ENCODE peak calls at places on chromosomes 1 and 21, in seven cellular contexts. T, E, L, W, V, N and S are unnamed samples. For H3K9me3, the result is how much of the 10 kb centered on the place peaks cover.

GRCh38 chr1:116290920-116291465 is 82.1 kb upstream of the ATP1A1 start:
- DNase-seq in T (no peak), E (no peak), L (no peak), W (no peak), V (no peak), N (no peak), S (no peak)

GRCh38 chr1:241447056-241447649 is 72.4 kb downstream of the FH start:
- DNase-seq in T (no peak), E (no peak), L (no peak), W (no peak), V (no peak), N (no peak), S (no peak)

GRCh38 chr1:119373465-119373864 is 4.9 kb downstream of the HAO2 start:
- DNase-seq in T (no peak), E (no peak), L (no peak), W (no peak), V (no peak), N (no peak), S (no peak)

GRCh38 chr1:17630048-17630830 is 90.7 kb downstream of the ARHGEF10L start:
- DNase-seq in T (no peak), E (no peak), L (no peak), W (no peak), V (no peak), N (no peak), S (no peak)

GRCh38 chr1:67802565-67802964 is 30.7 kb downstream of the GNG12 start:
- DNase-seq in T (no peak), E (no peak), L (no peak), W (no peak), V (no peak), N (no peak), S (no peak)

GRCh38 chr1:236027096-236027495 is 37.8 kb downstream of the NID1 start:
- DNase-seq in T (no peak), E (no peak), L (no peak), W (no peak), V (no peak), N (no peak), S (no peak)

GRCh38 chr1:160565568-160565967 is 13.7 kb downstream of the CD84 start:
- DNase-seq in T (no peak), E (no peak), L (no peak), W (no peak), V (no peak), N (no peak), S (no peak)

GRCh38 chr1:85417017-85417416 is 47.9 kb downstream of the DDAH1 start:
- DNase-seq in T (no peak), E (no peak), L (no peak), W (no peak), V (no peak), N (no peak), S (peak)

GRCh38 chr1:11790880-11791715 is 14.7 kb downstream of the MTHFR start:
- DNase-seq in T (peak), E (no peak), L (no peak), W (peak), V (no peak), N (no peak), S (peak)

GRCh38 chr21:34640858-34641257 is 25.9 kb upstream of the RCAN1 start:
- DNase-seq in T (no peak), E (no peak), L (no peak), W (no peak), V (no peak), N (no peak), S (peak)

GRCh38 chr1:28508435-28508754 is 2.6 kb downstream of the RCC1 start:
- DNase-seq in T (no peak), E (no peak), L (no peak), W (no peak), V (no peak), N (no peak), S (no peak)

GRCh38 chr1:64984737-64985136 is 18.4 kb upstream of the JAK1 start:
- DNase-seq in T (no peak), E (no peak), L (no peak), W (no peak), V (no peak), N (no peak), S (no peak)

GRCh38 chr1:53328490-53329182 is 766 bp upstream of the LRP8 start:
- DNase-seq in T (no peak), E (no peak), L (no peak), W (no peak), V (no peak), N (peak), S (no peak)

GRCh38 chr1:202967684-202968281 is 726 bp upstream of the CYB5R1 start:
- DNase-seq in T (peak), E (no peak), L (no peak), W (no peak), V (no peak), N (peak), S (peak)

GRCh38 chr1:31755197-31755611 is 8.9 kb downstream of the ADGRB2 start:
- DNase-seq in T (no peak), E (no peak), L (no peak), W (no peak), V (no peak), N (peak), S (no peak)

GRCh38 chr1:22262583-22262982 is 119.7 kb upstream of the WNT4 start:
- DNase-seq in T (peak), E (no peak), L (peak), W (no peak), V (no peak), N (peak), S (no peak)

GRCh38 chr1:9615316-9616063 is 26.8 kb downstream of the TMEM201 start:
- DNase-seq in T (peak), E (peak), L (peak), W (peak), V (no peak), N (peak), S (peak)

GRCh38 chr1:204070895-204071294 is 2.0 kb upstream of the SOX13 start:
- DNase-seq in T (no peak), E (no peak), L (no peak), W (no peak), V (no peak), N (no peak), S (no peak)

GRCh38 chr1:56532359-56532696 is 47.0 kb downstream of the PLPP3 start:
- DNase-seq in T (no peak), E (no peak), L (no peak), W (no peak), V (no peak), N (no peak), S (no peak)

GRCh38 chr1:12561121-12561520 is 56.9 kb downstream of the DHRS3 start:
- DNase-seq in T (no peak), E (no peak), L (no peak), W (no peak), V (no peak), N (no peak), S (no peak)

GRCh38 chr1:210310562-210310961 is 18.1 kb upstream of the HHAT start:
- DNase-seq in T (no peak), E (no peak), L (no peak), W (no peak), V (no peak), N (no peak), S (no peak)

GRCh38 chr1:57340361-57341192 is 83.3 kb downstream of the DAB1 start:
- DNase-seq in T (no peak), E (peak), L (no peak), W (no peak), V (no peak), N (peak), S (no peak)

GRCh38 chr1:188986751-188987417 is 1490.8 kb downstream of the BRINP3 start:
- DNase-seq in T (no peak), E (no peak), L (no peak), W (no peak), V (no peak), N (no peak), S (no peak)

GRCh38 chr1:85027242-85027983 is 20.9 kb downstream of the MCOLN3 start:
- DNase-seq in T (no peak), E (no peak), L (no peak), W (no peak), V (no peak), N (no peak), S (no peak)

GRCh38 chr21:45827881-45828579 is 153.5 kb upstream of the COL6A1 start:
- DNase-seq in T (no peak), E (no peak), L (no peak), W (no peak), V (no peak), N (no peak), S (no peak)

GRCh38 chr1:156874572-156874971 is 13.9 kb downstream of the NTRK1 start:
- DNase-seq in T (no peak), E (no peak), L (no peak), W (no peak), V (no peak), N (no peak), S (no peak)

GRCh38 chr1:54276617-54277450 is 76.9 kb downstream of the MRPL37 start:
- DNase-seq in T (no peak), E (peak), L (no peak), W (no peak), V (no peak), N (no peak), S (no peak)

GRCh38 chr1:235617808-235618207 is 31.8 kb downstream of the GNG4 start:
- DNase-seq in T (no peak), E (no peak), L (no peak), W (no peak), V (no peak), N (no peak), S (no peak)

GRCh38 chr21:17976139-17976538 is 157.0 kb upstream of the C21orf91 start:
- DNase-seq in T (no peak), E (no peak), L (no peak), W (no peak), V (no peak), N (no peak), S (no peak)

GRCh38 chr21:27771938-27772505 is 805.1 kb upstream of the ADAMTS5 start:
- DNase-seq in T (no peak), E (no peak), L (no peak), W (no peak), V (no peak), N (no peak), S (peak)

GRCh38 chr1:234262754-234263105 is 110.5 kb upstream of the COA6 start:
- DNase-seq in T (no peak), E (peak), L (no peak), W (no peak), V (no peak), N (no peak), S (no peak)

GRCh38 chr1:110205591-110206155 is 4.4 kb upstream of the KCNC4 start:
- DNase-seq in T (no peak), E (no peak), L (no peak), W (no peak), V (no peak), N (no peak), S (no peak)

GRCh38 chr1:199298825-199299224 is 660.0 kb downstream of the PTPRC start:
- DNase-seq in T (no peak), E (no peak), L (no peak), W (no peak), V (no peak), N (no peak), S (no peak)

GRCh38 chr1:32925360-32926142 is 24.4 kb upstream of the TMEM54 start:
- DNase-seq in T (no peak), E (peak), L (peak), W (no peak), V (no peak), N (peak), S (peak)

GRCh38 chr1:150683914-150684313 is 13.0 kb downstream of the GOLPH3L start:
- DNase-seq in T (no peak), E (no peak), L (no peak), W (no peak), V (peak), N (no peak), S (no peak)

GRCh38 chr21:15363921-15364320 is 299.1 kb upstream of the NRIP1 start:
- DNase-seq in T (no peak), E (no peak), L (no peak), W (no peak), V (no peak), N (no peak), S (peak)

GRCh38 chr1:93087532-93087931 is 8.4 kb downstream of the MTF2 start:
- DNase-seq in T (no peak), E (no peak), L (no peak), W (no peak), V (no peak), N (no peak), S (no peak)
- H3K9me3 ChIP-seq in T (under half), E (under half), L (under half), W (under half), V (under half), N (under half), S (under half)

GRCh38 chr1:225319951-225320350 is 107.9 kb downstream of the LBR start:
- DNase-seq in T (no peak), E (no peak), L (no peak), W (no peak), V (no peak), N (no peak), S (no peak)
- H2AFZ ChIP-seq in T (no peak), E (no peak), L (peak), W (no peak), V (no peak), N (no peak), S (no peak)

DNA sequence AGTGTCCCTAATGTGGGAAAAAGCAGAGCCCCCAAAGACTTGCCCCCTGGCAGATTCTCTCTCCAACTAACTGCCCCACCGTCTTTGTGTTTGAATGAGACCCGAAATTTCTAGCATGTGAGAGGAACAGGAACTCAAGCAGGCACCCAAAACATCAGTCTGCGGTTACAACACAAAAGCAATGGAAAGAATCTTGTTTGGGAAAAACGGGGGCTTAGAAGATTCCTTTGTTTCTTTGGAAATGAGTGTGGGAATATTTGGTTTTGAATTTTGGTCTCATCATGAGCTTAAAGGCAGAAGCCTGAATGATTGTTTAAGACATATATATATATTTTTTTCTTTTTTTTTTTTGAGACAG is 188.9 kb upstream of the TMEM51 start:
- DNase-seq in T (no peak), E (no peak), L (no peak), W (no peak), V (no peak), N (no peak), S (no peak)
- TF ChIP-seq MAX in T (no peak), E (no peak), L (no peak), W (no peak), V (no peak), N (no peak), S (no peak)

GRCh38 chr1:4176841-4177240 is 276.8 kb upstream of the C1orf174 start:
- DNase-seq in T (no peak), E (no peak), L (no peak), W (no peak), V (no peak), N (no peak), S (no peak)
- H3K9me3 ChIP-seq in T (under half), E (under half), L (under half), W (under half), V (under half), N (under half), S (under half)

DNA sequence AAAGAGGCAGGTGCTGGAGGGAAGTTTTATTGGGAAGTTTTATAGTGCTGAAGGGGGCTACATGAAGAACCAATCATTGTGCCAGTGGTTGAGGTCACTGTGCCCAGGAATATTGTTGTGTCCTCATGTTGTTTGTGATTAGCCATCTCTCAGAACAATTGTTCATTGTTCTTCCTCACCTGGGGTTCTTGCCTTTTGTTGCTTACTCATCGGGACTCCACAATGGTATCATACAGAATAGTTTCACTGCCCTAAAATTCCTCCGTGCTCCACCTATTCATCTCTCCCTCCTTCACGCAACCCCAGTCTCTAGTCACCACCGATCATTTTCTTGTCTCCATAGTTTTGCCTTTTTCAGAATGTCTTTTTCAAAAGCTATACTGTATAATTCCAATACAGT is 38.9 kb upstream of the CDC14A start:
- DNase-seq in T (no peak), E (no peak), L (no peak), W (peak), V (no peak), N (no peak), S (no peak)
- H2AFZ ChIP-seq in T (peak), E (no peak), L (peak), W (peak), V (no peak), N (no peak), S (no peak)

GRCh38 chr1:36154765-36155559 is 998 bp upstream of the MAP7D1 start:
- DNase-seq in T (no peak), E (no peak), L (no peak), W (no peak), V (no peak), N (peak), S (no peak)
- TF ChIP-seq MAX in T (no peak), E (no peak), L (no peak), W (no peak), V (no peak), N (no peak), S (no peak)

GRCh38 chr1:229005097-229005496 is 265.8 kb upstream of the RAB4A start:
- DNase-seq in T (no peak), E (no peak), L (no peak), W (no peak), V (no peak), N (no peak), S (no peak)
- H3K9me3 ChIP-seq in T (under half), E (under half), L (under half), W (under half), V (under half), N (under half), S (under half)

GRCh38 chr1:244962140-244962539 is 97.8 kb upstream of the HNRNPU start:
- DNase-seq in T (no peak), E (no peak), L (no peak), W (no peak), V (no peak), N (no peak), S (no peak)

GRCh38 chr1:244963231-244963826 is 99.0 kb upstream of the HNRNPU start:
- DNase-seq in T (peak), E (no peak), L (no peak), W (no peak), V (no peak), N (no peak), S (peak)

GRCh38 chr1:244967159-244967558 is 102.8 kb upstream of the HNRNPU start:
- DNase-seq in T (no peak), E (no peak), L (no peak), W (no peak), V (no peak), N (no peak), S (no peak)

GRCh38 chr1:244965182-244965581 is 100.8 kb upstream of the HNRNPU start:
- DNase-seq in T (no peak), E (no peak), L (no peak), W (no peak), V (no peak), N (no peak), S (peak)

DNA sequence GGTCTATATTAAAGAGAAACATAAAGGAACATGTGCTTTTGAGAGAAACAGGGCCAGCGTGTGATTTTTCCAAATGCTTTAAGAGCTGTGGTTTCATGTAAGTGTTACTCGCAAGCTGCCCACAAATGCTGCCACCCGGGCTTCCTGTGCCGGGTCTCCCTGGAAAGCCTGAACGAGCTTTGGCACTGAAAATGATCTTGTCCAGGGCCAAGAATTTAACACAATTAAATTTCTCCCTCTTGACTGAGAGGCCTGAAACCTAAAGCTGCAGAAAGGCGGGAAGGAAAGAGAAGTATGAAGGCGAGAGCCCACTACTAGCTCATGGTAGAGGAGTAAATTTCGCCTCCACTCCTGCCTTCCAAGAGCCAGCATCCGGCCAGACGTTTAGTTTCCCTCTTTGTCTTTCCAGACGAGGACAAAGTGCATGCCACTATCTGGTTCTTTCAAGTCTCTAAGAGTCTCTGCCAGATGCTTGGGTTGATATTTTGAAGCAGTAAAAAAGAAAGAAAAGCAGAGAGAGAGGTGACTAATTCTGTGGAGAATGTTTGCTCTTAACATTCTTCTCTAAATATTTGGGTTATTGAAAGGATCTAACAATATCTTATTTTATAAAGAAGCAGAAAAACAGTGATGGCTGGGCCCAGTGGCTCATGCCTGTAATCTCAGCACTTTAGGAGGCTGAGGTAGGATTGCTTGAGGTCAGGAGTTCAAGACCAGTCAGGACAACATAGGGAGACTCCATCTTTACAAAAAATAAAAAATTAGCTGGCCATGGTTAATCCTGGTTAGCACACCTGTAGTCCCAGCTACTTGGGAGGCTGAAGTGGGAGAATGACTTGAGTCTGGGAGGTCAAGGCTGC is 100.0 kb upstream of the HNRNPU start:
- DNase-seq in T (no peak), E (peak), L (no peak), W (no peak), V (no peak), N (peak), S (peak)
- H2AFZ ChIP-seq in T (no peak), E (peak), L (no peak), W (no peak), V (peak), N (peak), S (peak)

GRCh38 chr1:167541013-167541412 is 12.5 kb downstream of the CREG1 start:
- DNase-seq in T (peak), E (no peak), L (no peak), W (no peak), V (no peak), N (no peak), S (no peak)
- TF ChIP-seq MAX in T (no peak), E (no peak), L (no peak), W (no peak), V (no peak), N (no peak), S (no peak)

GRCh38 chr1:89548486-89548857 is 23.8 kb downstream of the LRRC8B start:
- DNase-seq in T (no peak), E (no peak), L (no peak), W (no peak), V (no peak), N (no peak), S (no peak)
- H3K9me3 ChIP-seq in T (under half), E (under half), L (under half), W (under half), V (under half), N (under half), S (under half)